ENCODE peak calls at places on chromosome 19, in five cellular contexts. S is mammary epithelial cell, L is neural progenitor cell, N is GM23338, P is PC-3. U is an unnamed sample.

GRCh38 chr19:45733160-45733810 is at the start of gene MEIOSIN:
- DNase-seq in S (no peak), L (no peak), N (peak; percentile 44), P (no peak), U (no peak)

GRCh38 chr19:57171551-57172081 is 4.3 kb upstream of the DUXA start:
- DNase-seq in S (peak; percentile 22), L (peak; percentile 83), N (peak; percentile 72), P (peak; percentile 38), U (peak; percentile 12)

GRCh38 chr19:52600639-52601024 is 30.5 kb downstream of the ZNF701 start:
- DNase-seq in S (no peak), L (no peak), N (peak; percentile 60), P (no peak), U (no peak)

GRCh38 chr19:10100163-10100785 is 2.2 kb downstream of the ANGPTL6 start:
- DNase-seq in S (no peak), L (no peak), N (no peak), P (no peak), U (no peak)

GRCh38 chr19:27714857-27715256 is 1498.1 kb downstream of the UQCRFS1 start:
- DNase-seq in S (no peak), L (no peak), N (no peak), P (no peak), U (no peak)

GRCh38 chr19:17339088-17339741 is 1.9 kb downstream of the GTPBP3 start:
- DNase-seq in S (no peak), L (no peak), N (peak; percentile 74), P (no peak), U (no peak)

GRCh38 chr19:31539386-31539785 is 190.2 kb upstream of the TSHZ3 start:
- DNase-seq in S (no peak), L (no peak), N (no peak), P (no peak), U (no peak)

GRCh38 chr19:543912-544608 is at the start of gene GZMM:
- DNase-seq in S (no peak), L (no peak), N (no peak), P (no peak), U (no peak)

GRCh38 chr19:28171983-28172382 is 1041.0 kb downstream of the UQCRFS1 start:
- DNase-seq in S (no peak), L (no peak), N (no peak), P (no peak), U (no peak)

GRCh38 chr19:40831502-40832430 is 18.5 kb downstream of the CYP2A6 start:
- DNase-seq in S (peak; percentile 81), L (no peak), N (no peak), P (peak; percentile 92), U (peak; percentile 79)

GRCh38 chr19:39825093-39825463 is 8.9 kb downstream of the DYRK1B start:
- DNase-seq in S (no peak), L (no peak), N (no peak), P (no peak), U (no peak)

GRCh38 chr19:31772915-31773314 is 423.7 kb upstream of the TSHZ3 start:
- DNase-seq in S (no peak), L (no peak), N (no peak), P (no peak), U (no peak)

GRCh38 chr19:5942991-5943390 is 28.9 kb downstream of the CAPS start:
- DNase-seq in S (no peak), L (no peak), N (no peak), P (no peak), U (no peak)
- TF ChIP-seq EZH2 in S (no peak), L (no peak), N (no peak), P (no peak), U (no peak)

GRCh38 chr19:3374369-3375112 is 8.2 kb downstream of the NFIC start:
- DNase-seq in S (no peak), L (no peak), N (no peak), P (no peak), U (no peak)
- H3K79me2 ChIP-seq in S (peaks cover 94% of the 10 kb centered on the region), L (no peaks in the 10 kb centered on the region), N (no peaks in the 10 kb centered on the region), P (peaks cover 80% of the 10 kb centered on the region), U (peaks cover 84% of the 10 kb centered on the region)

GRCh38 chr19:6825076-6825774 is 52.7 kb downstream of the VAV1 start:
- DNase-seq in S (no peak), L (no peak), N (no peak), P (no peak), U (no peak)
- TF ChIP-seq EZH2 in S (no peak), L (no peak), N (no peak), P (no peak), U (no peak)

DNA sequence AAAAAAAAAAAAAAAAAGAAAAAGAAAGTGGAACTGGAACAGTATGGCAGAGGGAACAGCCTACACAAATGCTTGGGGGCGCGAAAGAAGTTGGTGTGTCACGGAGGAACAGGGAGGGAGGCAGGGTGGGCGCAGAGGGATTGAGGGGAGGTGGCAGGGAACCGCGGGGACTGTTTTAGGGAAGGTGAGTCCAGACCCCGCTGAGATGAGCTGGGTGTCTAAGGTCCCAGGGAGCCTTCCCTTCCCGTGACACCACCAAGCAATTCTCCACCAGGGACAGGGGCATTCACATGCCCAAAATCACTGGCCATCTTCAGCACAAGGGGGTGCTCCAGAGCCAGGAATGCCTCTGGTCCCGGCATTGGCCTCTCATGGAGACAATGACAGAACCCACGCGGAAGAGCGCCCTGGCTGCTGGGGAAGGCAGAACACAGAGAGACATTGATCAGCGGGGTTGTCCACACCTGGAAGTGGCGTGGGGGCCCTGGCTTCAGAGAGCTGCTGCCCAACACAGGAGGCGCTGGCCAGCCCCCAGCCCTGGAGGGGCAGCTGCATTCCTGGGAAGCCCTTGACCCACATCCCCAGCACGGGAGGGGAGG is 6.9 kb downstream of the PEAK3 start:
- DNase-seq in S (peak; percentile 44), L (peak; percentile 85), N (peak; percentile 87), P (peak; percentile 66), U (peak; percentile 59)
- H3K79me2 ChIP-seq in S (peaks cover 54% of the 10 kb centered on the region), L (peaks cover 43% of the 10 kb centered on the region), N (peaks cover 40% of the 10 kb centered on the region), P (peaks cover 42% of the 10 kb centered on the region), U (peaks cover 50% of the 10 kb centered on the region)

GRCh38 chr19:42323852-42324654 is 1.4 kb upstream of the MEGF8 start:
- DNase-seq in S (no peak), L (peak; percentile 62), N (peak; percentile 70), P (no peak), U (no peak)
- TF ChIP-seq EZH2 in S (no peak), L (peak; percentile 99), N (peak; percentile 44), P (no peak), U (peak; percentile 76)

GRCh38 chr19:19067276-19068072 is 3.7 kb downstream of the SLC25A42 start:
- DNase-seq in S (no peak), L (no peak), N (no peak), P (no peak), U (no peak)
- H3K79me2 ChIP-seq in S (no peaks in the 10 kb centered on the region), L (no peaks in the 10 kb centered on the region), N (no peaks in the 10 kb centered on the region), P (no peaks in the 10 kb centered on the region), U (no peaks in the 10 kb centered on the region)

DNA sequence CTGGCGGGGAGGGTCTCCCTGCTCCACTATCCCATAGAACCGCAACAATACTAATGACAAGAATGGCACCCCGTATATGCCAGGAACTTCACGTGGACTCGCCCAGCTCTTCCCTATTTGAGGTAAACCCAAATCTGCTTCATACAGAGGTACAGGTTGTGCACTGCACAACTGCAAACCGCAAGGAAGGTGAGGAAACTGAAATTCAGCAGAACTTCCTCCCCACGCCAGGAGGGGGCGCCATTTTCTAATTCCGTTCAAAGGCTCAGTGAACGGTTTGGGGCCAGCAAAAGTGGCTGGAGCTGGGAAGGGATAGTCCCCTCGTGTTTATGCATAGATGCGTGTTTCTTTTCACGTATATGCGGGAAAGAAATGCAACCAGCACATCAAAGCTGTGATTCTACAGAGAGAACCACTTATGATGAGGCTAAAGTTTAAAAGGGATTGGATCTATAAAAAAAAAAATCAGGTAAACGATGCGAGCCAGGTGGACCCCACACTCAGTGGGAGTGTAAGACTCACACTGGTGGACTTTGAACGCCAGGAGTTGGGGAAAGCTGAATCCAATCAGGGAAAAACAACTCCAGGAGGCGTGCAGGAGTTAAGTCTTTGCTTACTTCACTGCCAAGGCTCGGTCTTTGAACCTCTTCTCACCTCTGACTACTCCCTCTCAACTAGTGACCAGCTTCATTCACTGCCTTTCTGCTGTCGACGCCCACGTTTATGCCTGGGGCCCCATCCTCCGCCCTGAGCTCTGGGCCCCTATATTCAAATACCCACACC is 20.3 kb downstream of the C19orf81 start:
- DNase-seq in S (no peak), L (no peak), N (peak; percentile 35), P (peak; percentile 64), U (peak; percentile 1)
- TF ChIP-seq EZH2 in S (peak; percentile 89), L (no peak), N (peak; percentile 79), P (peak; percentile 79), U (peak; percentile 83)

GRCh38 chr19:13010992-13011652 is 15.8 kb downstream of the NFIX start:
- DNase-seq in S (no peak), L (no peak), N (no peak), P (no peak), U (no peak)
- H3K79me2 ChIP-seq in S (peaks cover 89% of the 10 kb centered on the region), L (no peaks in the 10 kb centered on the region), N (no peaks in the 10 kb centered on the region), P (peaks cover 80% of the 10 kb centered on the region), U (peaks cover 93% of the 10 kb centered on the region)

DNA sequence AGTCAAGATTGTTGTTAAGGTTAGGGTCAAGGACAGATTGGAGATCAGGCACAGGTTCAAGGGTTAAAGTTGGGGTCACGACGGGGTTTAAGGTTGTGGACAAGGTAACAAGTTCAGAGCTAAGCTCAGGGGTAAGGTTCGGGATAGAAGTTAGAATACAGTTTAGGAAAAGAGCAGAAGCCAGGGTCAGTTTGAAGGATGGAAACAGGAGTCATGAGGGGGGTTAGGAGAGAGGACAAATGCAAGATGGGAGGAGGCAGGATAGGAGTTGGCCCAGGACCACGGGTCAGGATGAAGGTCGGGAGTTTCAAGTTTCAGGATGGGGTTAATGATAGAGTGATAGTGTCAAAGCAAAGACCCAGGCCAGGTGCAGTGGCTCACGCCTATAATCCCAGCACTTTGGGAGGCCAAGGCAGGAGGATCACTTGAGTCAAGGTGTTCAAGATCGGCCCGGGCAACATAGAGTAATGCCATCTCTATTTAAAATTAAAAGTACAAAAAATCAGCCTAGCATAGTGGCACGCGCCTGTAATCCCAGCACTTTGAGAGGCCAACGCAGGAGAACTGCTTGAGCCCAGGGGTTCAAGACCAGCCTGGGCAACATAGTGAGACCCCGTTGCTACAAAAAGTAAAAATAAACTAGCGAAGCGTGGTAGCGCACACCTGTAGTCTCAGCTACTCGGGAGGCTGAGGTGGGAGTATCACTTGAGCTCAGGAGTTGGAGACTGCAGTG is 7.7 kb downstream of the NPHS1 start:
- DNase-seq in S (no peak), L (no peak), N (no peak), P (no peak), U (no peak)
- TF ChIP-seq EZH2 in S (no peak), L (peak; percentile 74), N (no peak), P (no peak), U (no peak)

GRCh38 chr19:47651132-47651531 is 42.2 kb downstream of the BICRA start:
- DNase-seq in S (no peak), L (no peak), N (no peak), P (no peak), U (no peak)

GRCh38 chr19:47651691-47652090 is 42.8 kb downstream of the BICRA start:
- DNase-seq in S (no peak), L (no peak), N (peak; percentile 37), P (no peak), U (no peak)

GRCh38 chr19:47646924-47647323 is 38.0 kb downstream of the BICRA start:
- DNase-seq in S (no peak), L (no peak), N (no peak), P (no peak), U (no peak)

GRCh38 chr19:47650695-47651094 is 41.8 kb downstream of the BICRA start:
- DNase-seq in S (no peak), L (no peak), N (no peak), P (no peak), U (no peak)

DNA sequence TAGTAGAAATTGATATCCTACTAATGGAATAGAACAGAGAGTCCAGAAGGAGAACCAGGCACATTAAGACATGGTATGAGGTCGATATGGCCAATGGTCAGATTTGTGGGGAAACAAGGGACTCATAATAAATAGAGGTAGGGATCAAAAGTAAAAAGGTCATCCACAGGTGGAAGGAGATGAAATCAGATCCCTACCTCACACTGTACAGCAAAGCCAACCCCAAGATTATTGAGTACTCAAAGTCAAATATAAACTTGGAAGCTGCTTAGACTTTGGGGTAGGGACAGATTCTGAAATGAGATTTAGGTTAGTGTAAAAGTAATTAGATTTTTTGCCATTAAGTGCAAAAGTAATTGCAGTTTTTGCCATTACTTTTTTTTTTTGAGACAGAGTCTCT is 40.7 kb downstream of the BICRA start:
- DNase-seq in S (no peak), L (no peak), N (no peak), P (no peak), U (no peak)
- H3K79me2 ChIP-seq in S (peaks cover 69% of the 10 kb centered on the region), L (peaks cover 97% of the 10 kb centered on the region), N (peaks cover 93% of the 10 kb centered on the region), P (peaks cover 79% of the 10 kb centered on the region), U (peaks cover 56% of the 10 kb centered on the region)